ENCODE peak calls at places on chromosome 16, in seven cellular contexts. Z is NCI-H446, N is HL-60, B is amniotic stem cell, Q is WTC11, U is choroid plexus epithelial cell, F is H7. A is an unnamed sample.

GRCh38 chr16:48999034-48999433 is 282.6 kb downstream of the CBLN1 start:
- DNase-seq in Z (no peak), N (no peak), B (no peak), Q (no peak), U (no peak), F (no peak), A (no peak)

GRCh38 chr16:85359147-85359822 is 247.0 kb upstream of the CIBAR2 start:
- DNase-seq in Z (no peak), N (no peak), B (no peak), Q (no peak), U (peak), F (no peak), A (no peak)

GRCh38 chr16:72371307-72372081 is 199.5 kb upstream of the PMFBP1 start:
- DNase-seq in Z (no peak), N (no peak), B (no peak), Q (peak), U (peak), F (peak), A (no peak)

GRCh38 chr16:77863250-77863649 is 74.9 kb downstream of the VAT1L start:
- DNase-seq in Z (no peak), N (no peak), B (no peak), Q (no peak), U (no peak), F (no peak), A (no peak)

GRCh38 chr16:57341441-57342303 is 16.9 kb upstream of the CCL22 start:
- DNase-seq in Z (no peak), N (no peak), B (peak), Q (no peak), U (peak), F (no peak), A (no peak)

GRCh38 chr16:75074920-75075687 is 41.5 kb downstream of the LDHD start:
- DNase-seq in Z (no peak), N (peak), B (no peak), Q (no peak), U (peak), F (no peak), A (peak)

GRCh38 chr16:57892447-57893096 is 78.4 kb downstream of the CNGB1 start:
- DNase-seq in Z (no peak), N (no peak), B (no peak), Q (no peak), U (peak), F (no peak), A (no peak)

GRCh38 chr16:54655171-54655590 is 275.5 kb upstream of the IRX5 start:
- DNase-seq in Z (no peak), N (no peak), B (no peak), Q (peak), U (peak), F (no peak), A (no peak)

GRCh38 chr16:13390093-13390985 is 488.9 kb downstream of the SHISA9 start:
- DNase-seq in Z (no peak), N (no peak), B (no peak), Q (no peak), U (no peak), F (no peak), A (peak)

GRCh38 chr16:1645914-1646525 is 32.1 kb upstream of the JPT2 start:
- DNase-seq in Z (no peak), N (peak), B (no peak), Q (no peak), U (peak), F (no peak), A (no peak)

GRCh38 chr16:87895641-87896141 is 26.4 kb upstream of the SLC7A5 start:
- DNase-seq in Z (no peak), N (peak), B (no peak), Q (no peak), U (peak), F (no peak), A (peak)

GRCh38 chr16:8571061-8571596 is 19.2 kb downstream of the TMEM114 start:
- DNase-seq in Z (no peak), N (no peak), B (no peak), Q (no peak), U (peak), F (peak), A (no peak)

GRCh38 chr16:80197790-80198201 is 343.0 kb upstream of the DYNLRB2 start:
- DNase-seq in Z (no peak), N (no peak), B (peak), Q (no peak), U (peak), F (no peak), A (no peak)

GRCh38 chr16:50669741-50670140 is 11.4 kb downstream of the SNX20 start:
- DNase-seq in Z (no peak), N (no peak), B (no peak), Q (no peak), U (no peak), F (no peak), A (no peak)

GRCh38 chr16:11349599-11350276 is 4.5 kb downstream of the RMI2 start:
- DNase-seq in Z (no peak), N (peak), B (no peak), Q (no peak), U (no peak), F (peak), A (no peak)

GRCh38 chr16:23694707-23695373 is 16.2 kb downstream of the PLK1 start:
- DNase-seq in Z (no peak), N (no peak), B (no peak), Q (peak), U (peak), F (peak), A (no peak)

GRCh38 chr16:56357765-56358322 is 67.5 kb downstream of the AMFR start:
- DNase-seq in Z (no peak), N (peak), B (no peak), Q (peak), U (peak), F (peak), A (no peak)

GRCh38 chr16:54867302-54867832 is 63.3 kb upstream of the IRX5 start:
- DNase-seq in Z (no peak), N (no peak), B (no peak), Q (no peak), U (no peak), F (no peak), A (no peak)

GRCh38 chr16:886084-886543 is 84.7 kb downstream of the LMF1 start:
- DNase-seq in Z (no peak), N (no peak), B (no peak), Q (no peak), U (no peak), F (peak), A (no peak)

GRCh38 chr16:82627811-82628339 is 1.1 kb downstream of the CDH13 start:
- DNase-seq in Z (no peak), N (no peak), B (no peak), Q (peak), U (no peak), F (peak), A (no peak)

GRCh38 chr16:84260766-84261165 is 21.0 kb upstream of the KCNG4 start:
- DNase-seq in Z (no peak), N (no peak), B (no peak), Q (no peak), U (no peak), F (peak), A (no peak)

GRCh38 chr16:56988948-56989945 is at the start of gene NLRC5:
- DNase-seq in Z (peak), N (peak), B (peak), Q (peak), U (peak), F (peak), A (peak)

GRCh38 chr16:57023541-57024249 is 34.3 kb downstream of the NLRC5 start:
- DNase-seq in Z (no peak), N (no peak), B (no peak), Q (no peak), U (no peak), F (peak), A (no peak)

GRCh38 chr16:2474877-2475412 is at the start of gene TBC1D24:
- DNase-seq in Z (peak), N (peak), B (peak), Q (peak), U (peak), F (peak), A (peak)

GRCh38 chr16:85640254-85640558 is 27.1 kb downstream of the GSE1 start:
- DNase-seq in Z (no peak), N (no peak), B (no peak), Q (no peak), U (no peak), F (no peak), A (no peak)

GRCh38 chr16:66480265-66481080 is 53.4 kb downstream of the BEAN1 start:
- DNase-seq in Z (no peak), N (no peak), B (no peak), Q (no peak), U (no peak), F (no peak), A (no peak)

GRCh38 chr16:1786242-1787055 is 3.7 kb downstream of the NUBP2 start:
- DNase-seq in Z (no peak), N (no peak), B (no peak), Q (peak), U (no peak), F (peak), A (no peak)

GRCh38 chr16:50967827-50968612 is 183.1 kb downstream of the SALL1 start:
- DNase-seq in Z (no peak), N (no peak), B (no peak), Q (no peak), U (no peak), F (no peak), A (peak)

A was measured in GM20000.